ENCODE peak calls at places on chromosomes 2 and 18, in four cellular contexts. R, M, H and T are unnamed samples.

GRCh38 chr18:77608807-77609206 is 359.2 kb downstream of the GALR1 start:
- DNase-seq in R (no peak), M (no peak), H (no peak), T (no peak)

GRCh38 chr18:34514238-34514637 is 195.9 kb upstream of the DTNA start:
- DNase-seq in R (no peak), M (no peak), H (no peak), T (no peak)

GRCh38 chr2:181962142-181962541 is 23.5 kb upstream of the PPP1R1C start:
- DNase-seq in R (no peak), M (no peak), H (no peak), T (no peak)

GRCh38 chr18:59784694-59785093 is 87.5 kb upstream of the CCBE1 start:
- DNase-seq in R (no peak), M (no peak), H (no peak), T (no peak)

GRCh38 chr18:34542625-34543024 is 167.5 kb upstream of the DTNA start:
- DNase-seq in R (no peak), M (no peak), H (no peak), T (no peak)

GRCh38 chr18:62878305-62878704 is 163.0 kb downstream of the PHLPP1 start:
- DNase-seq in R (no peak), M (no peak), H (no peak), T (peak; percentile 55)

GRCh38 chr18:23114171-23114881 is 21.0 kb upstream of the CABLES1 start:
- DNase-seq in R (no peak), M (peak; percentile 94), H (no peak), T (peak; percentile 37)

GRCh38 chr2:73952499-73953446 is 26.1 kb downstream of the DGUOK start:
- DNase-seq in R (no peak), M (no peak), H (peak; percentile 30), T (no peak)

GRCh38 chr2:235270951-235271350 is 222.9 kb upstream of the AGAP1 start:
- DNase-seq in R (no peak), M (no peak), H (no peak), T (no peak)

GRCh38 chr2:127045792-127046501 is 61.0 kb downstream of the BIN1 start:
- DNase-seq in R (no peak), M (no peak), H (peak; percentile 85), T (no peak)

GRCh38 chr2:136013962-136014361 is 28.5 kb upstream of the DARS1 start:
- DNase-seq in R (no peak), M (no peak), H (no peak), T (no peak)

GRCh38 chr2:207008105-207008990 is 69.0 kb downstream of the CPO start:
- DNase-seq in R (no peak), M (no peak), H (no peak), T (no peak)

GRCh38 chr2:233072838-233073237 is 12.7 kb downstream of the INPP5D start:
- DNase-seq in R (no peak), M (no peak), H (no peak), T (no peak)

GRCh38 chr2:9508934-9509333 is 34.6 kb downstream of the IAH1 start:
- DNase-seq in R (no peak), M (no peak), H (no peak), T (no peak)

GRCh38 chr18:76445275-76445674 is 49.8 kb downstream of the ZNF516 start:
- DNase-seq in R (no peak), M (no peak), H (no peak), T (no peak)

GRCh38 chr18:77058186-77058847 is 74.3 kb downstream of the MBP start:
- DNase-seq in R (no peak), M (no peak), H (peak; percentile 18), T (no peak)

GRCh38 chr2:190948671-190949070 is 65.3 kb downstream of the STAT1 start:
- DNase-seq in R (no peak), M (no peak), H (peak; percentile 50), T (no peak)

GRCh38 chr2:202870431-202871160 is 970 bp downstream of the ICA1L start:
- DNase-seq in R (no peak), M (peak; percentile 92), H (peak; percentile 58), T (peak; percentile 95)